ENCODE peak calls at places on chromosomes 12 and 14, in ten cellular contexts. Q is iris pigment epithelial cell; C is fibroblast of mammary gland; S is ACHN; N is hypothalamus; D is GM23338; L is CD4-positive, alpha-beta memory T cell; T is foreskin fibroblast; E is GM12865; M is GM10248. P is an unnamed sample.

GRCh38 chr12:27615331-27615891 is 80.8 kb upstream of the REP15 start:
- DNase-seq in S (no peak), C (no peak), T (peak), E (no peak), Q (peak), N (no peak), L (no peak), D (no peak), M (no peak), P (no peak)

GRCh38 chr12:121799175-121799841 is 4.5 kb upstream of the SETD1B start:
- DNase-seq in L (peak), D (peak), T (peak), N (peak), Q (peak), M (peak), S (peak), E (peak), C (peak), P (no peak)

GRCh38 chr14:25896777-25897176 is 701.1 kb downstream of the NOVA1 start:
- DNase-seq in E (no peak), M (no peak), L (no peak), S (no peak), Q (no peak), T (no peak), D (peak), N (no peak), C (no peak), P (no peak)

GRCh38 chr12:4951601-4952000 is 41.9 kb downstream of the KCNA1 start:
- DNase-seq in N (no peak), L (no peak), C (no peak), T (no peak), D (no peak), S (no peak), Q (no peak), M (no peak), E (no peak), P (no peak)

GRCh38 chr12:42091769-42092168 is 52.9 kb downstream of the GXYLT1 start:
- DNase-seq in N (no peak), L (no peak), T (no peak), E (no peak), S (peak), D (no peak), C (peak), M (no peak), Q (peak), P (no peak)

GRCh38 chr14:22776215-22776614 is 9.7 kb downstream of the OXA1L start:
- DNase-seq in C (no peak), S (no peak), Q (no peak), E (no peak), L (no peak), M (no peak), D (no peak), N (no peak), T (no peak), P (no peak)

GRCh38 chr14:64303471-64303917 is 9.3 kb upstream of the ESR2 start:
- DNase-seq in N (no peak), M (peak), T (peak), S (peak), E (peak), D (peak), Q (peak), L (peak), C (peak), P (no peak)

GRCh38 chr12:48586361-48586760 is 16.5 kb upstream of the LALBA start:
- DNase-seq in D (no peak), E (no peak), C (no peak), N (no peak), S (no peak), M (no peak), L (no peak), Q (no peak), T (no peak), P (no peak)

GRCh38 chr12:104764225-104765073 is 193.6 kb downstream of the SLC41A2 start:
- DNase-seq in M (no peak), N (no peak), S (no peak), E (peak), D (no peak), Q (no peak), T (peak), C (no peak), L (peak), P (no peak)

GRCh38 chr12:26029741-26030033 is 71.2 kb downstream of the RASSF8 start:
- DNase-seq in N (no peak), M (no peak), D (no peak), C (peak), L (no peak), E (no peak), Q (no peak), T (no peak), S (no peak), P (no peak)

GRCh38 chr12:123227581-123228258 is 5.2 kb downstream of the MPHOSPH9 start:
- DNase-seq in E (no peak), D (no peak), M (no peak), C (no peak), L (no peak), S (no peak), T (no peak), Q (no peak), N (no peak), P (no peak)

GRCh38 chr14:84375235-84375634 is 1154.7 kb upstream of the FLRT2 start:
- DNase-seq in N (no peak), E (no peak), Q (peak), D (no peak), T (no peak), C (peak), L (no peak), S (no peak), M (no peak), P (no peak)

GRCh38 chr14:83347874-83348273 is 1814.2 kb upstream of the SEL1L start:
- DNase-seq in M (no peak), T (peak), C (no peak), E (no peak), N (no peak), S (no peak), Q (peak), L (no peak), D (no peak), P (no peak)

GRCh38 chr12:76284816-76285750 is 63.1 kb downstream of the BBS10 start:
- DNase-seq in C (peak), T (peak), N (no peak), M (no peak), S (peak), E (no peak), Q (peak), L (no peak), D (peak), P (no peak)

GRCh38 chr14:74281069-74281468 is 21.7 kb downstream of the ABCD4 start:
- DNase-seq in Q (no peak), M (no peak), T (no peak), S (no peak), C (no peak), N (peak), E (no peak), D (no peak), L (no peak), P (no peak)

GRCh38 chr12:91382081-91382543 is 199.5 kb upstream of the DCN start:
- DNase-seq in M (peak), N (peak), C (peak), E (peak), Q (peak), L (peak), S (peak), D (peak), T (peak), P (peak)

GRCh38 chr12:120216742-120217595 is 16.1 kb upstream of the RPLP0 start:
- DNase-seq in E (no peak), D (peak), Q (no peak), C (no peak), L (no peak), M (no peak), S (no peak), T (no peak), N (no peak), P (no peak)

GRCh38 chr14:104650057-104650980 is 39.1 kb upstream of the INF2 start:
- DNase-seq in L (peak), C (peak), T (peak), D (peak), Q (peak), E (peak), M (peak), S (peak), N (peak), P (peak)

GRCh38 chr14:94867931-94868597 is 98.2 kb upstream of the GSC start:
- DNase-seq in T (peak), E (no peak), C (peak), N (peak), Q (no peak), M (no peak), L (no peak), D (peak), S (no peak), P (peak)

GRCh38 chr12:108123382-108123781 is 5.7 kb upstream of the WSCD2 start:
- DNase-seq in T (no peak), N (no peak), L (no peak), D (no peak), S (no peak), Q (no peak), C (no peak), M (no peak), E (no peak), P (no peak)

GRCh38 chr14:25103261-25103660 is 53.3 kb upstream of the STXBP6 start:
- DNase-seq in D (no peak), T (peak), M (no peak), E (no peak), S (no peak), L (no peak), N (no peak), Q (no peak), C (no peak), P (no peak)

GRCh38 chr14:69845787-69846186 is 33.4 kb upstream of the SMOC1 start:
- DNase-seq in S (no peak), Q (no peak), T (no peak), L (no peak), C (no peak), N (no peak), D (no peak), M (no peak), E (no peak), P (no peak)

GRCh38 chr12:12456637-12457036 is 99.8 kb downstream of the BORCS5 start:
- DNase-seq in M (no peak), N (no peak), S (no peak), E (no peak), D (no peak), L (peak), Q (peak), C (peak), T (peak), P (no peak)

GRCh38 chr12:19299765-19300164 is 139.5 kb upstream of the AEBP2 start:
- DNase-seq in Q (peak), L (no peak), T (peak), N (no peak), C (peak), E (no peak), S (no peak), M (no peak), D (no peak), P (no peak)

GRCh38 chr14:101956179-101956885 is 8.0 kb upstream of the DYNC1H1 start:
- DNase-seq in N (no peak), D (no peak), M (no peak), C (no peak), T (no peak), Q (no peak), L (no peak), E (no peak), S (no peak), P (no peak)

GRCh38 chr12:108907861-108908302 is 28.0 kb downstream of the DAO start:
- DNase-seq in M (no peak), L (no peak), C (no peak), D (peak), E (no peak), N (no peak), Q (peak), T (no peak), S (peak), P (no peak)

GRCh38 chr12:95736631-95737030 is 53.9 kb downstream of the NTN4 start:
- DNase-seq in T (peak), S (no peak), Q (no peak), C (no peak), N (no peak), E (no peak), D (no peak), L (no peak), M (no peak), P (no peak)

GRCh38 chr14:24416254-24416931 is 13.1 kb downstream of the CBLN3 start:
- DNase-seq in M (no peak), L (no peak), E (no peak), Q (no peak), S (no peak), C (no peak), T (no peak), N (no peak), D (no peak), P (no peak)

GRCh38 chr14:35385042-35385839 is 19.3 kb downstream of the NFKBIA start:
- DNase-seq in N (peak), C (peak), Q (peak), M (no peak), L (no peak), E (no peak), T (peak), D (no peak), S (peak), P (no peak)

GRCh38 chr14:55212611-55213010 is 21.2 kb upstream of the DLGAP5 start:
- DNase-seq in L (no peak), E (no peak), Q (no peak), S (no peak), T (no peak), M (no peak), C (peak), D (no peak), N (no peak), P (no peak)

GRCh38 chr14:31926123-31926522 is 151.0 kb upstream of the ARHGAP5 start:
- DNase-seq in L (peak), C (peak), E (peak), M (peak), N (no peak), Q (peak), D (peak), S (peak), T (peak), P (no peak)

GRCh38 chr14:101557811-101558738 is 3.2 kb upstream of the DIO3 start:
- DNase-seq in T (no peak), D (peak), E (no peak), N (no peak), Q (no peak), C (no peak), S (no peak), M (no peak), L (no peak), P (no peak)

GRCh38 chr12:8054821-8055220 is 11.3 kb downstream of the C3AR1 start:
- DNase-seq in D (no peak), C (no peak), E (no peak), T (no peak), Q (no peak), S (no peak), M (no peak), N (no peak), L (no peak), P (no peak)

GRCh38 chr12:45285717-45286116 is 69.8 kb downstream of the ANO6 start:
- DNase-seq in L (no peak), S (peak), Q (no peak), C (no peak), M (no peak), D (peak), T (no peak), N (no peak), E (no peak), P (no peak)

GRCh38 chr12:4030938-4031702 is 157.9 kb upstream of the PARP11 start:
- DNase-seq in T (peak), Q (peak), M (peak), E (no peak), D (peak), S (peak), C (peak), L (peak), N (peak), P (peak)

P was measured in neural crest cell.